ENCODE peak calls at places on chromosome 21, in seven cellular contexts. One of them, this sample, is unnamed.

GRCh38 chr21:45747802-45748445 is 104.4 kb downstream of the PCBP3 start:
- DNase-seq in endothelial cell of umbilical vein: no peak
- DNase-seq in astrocyte: peak
- DNase-seq in mammary epithelial cell: peak
- DNase-seq in PC-9: no peak
- DNase-seq in hepatocyte: peak
- DNase-seq in H9: no peak
- DNase-seq in this sample: peak

GRCh38 chr21:35470522-35470921 is 421.4 kb upstream of the RUNX1 start:
- DNase-seq in hepatocyte: no peak
- DNase-seq in astrocyte: no peak
- DNase-seq in mammary epithelial cell: no peak
- DNase-seq in PC-9: no peak
- DNase-seq in H9: peak
- DNase-seq in endothelial cell of umbilical vein: no peak
- DNase-seq in this sample: no peak

GRCh38 chr21:46182548-46183336 is 1.5 kb downstream of the SPATC1L start:
- DNase-seq in PC-9: no peak
- DNase-seq in astrocyte: no peak
- DNase-seq in hepatocyte: peak
- DNase-seq in endothelial cell of umbilical vein: no peak
- DNase-seq in H9: peak
- DNase-seq in mammary epithelial cell: no peak
- DNase-seq in this sample: no peak

GRCh38 chr21:45555557-45556301 is 13.5 kb upstream of the SLC19A1 start:
- DNase-seq in mammary epithelial cell: peak
- DNase-seq in astrocyte: peak
- DNase-seq in PC-9: no peak
- DNase-seq in hepatocyte: peak
- DNase-seq in endothelial cell of umbilical vein: peak
- DNase-seq in H9: peak
- DNase-seq in this sample: peak

GRCh38 chr21:35096959-35097358 is 47.9 kb upstream of the RUNX1 start:
- DNase-seq in hepatocyte: no peak
- DNase-seq in endothelial cell of umbilical vein: no peak
- DNase-seq in mammary epithelial cell: no peak
- DNase-seq in H9: no peak
- DNase-seq in PC-9: no peak
- DNase-seq in astrocyte: no peak
- DNase-seq in this sample: no peak

GRCh38 chr21:45525910-45526306 is 16.3 kb downstream of the SLC19A1 start:
- DNase-seq in mammary epithelial cell: no peak
- DNase-seq in astrocyte: no peak
- DNase-seq in H9: no peak
- DNase-seq in PC-9: no peak
- DNase-seq in endothelial cell of umbilical vein: no peak
- DNase-seq in hepatocyte: no peak
- DNase-seq in this sample: no peak

GRCh38 chr21:35563885-35564451 is 496.4 kb downstream of the SETD4 start:
- DNase-seq in hepatocyte: peak
- DNase-seq in PC-9: no peak
- DNase-seq in endothelial cell of umbilical vein: no peak
- DNase-seq in mammary epithelial cell: no peak
- DNase-seq in H9: no peak
- DNase-seq in astrocyte: peak
- DNase-seq in this sample: peak

GRCh38 chr21:45282283-45283018 is 5.2 kb downstream of the POFUT2 start:
- DNase-seq in astrocyte: no peak
- DNase-seq in hepatocyte: no peak
- DNase-seq in mammary epithelial cell: no peak
- DNase-seq in H9: peak
- DNase-seq in PC-9: no peak
- DNase-seq in endothelial cell of umbilical vein: no peak
- DNase-seq in this sample: no peak

GRCh38 chr21:36804867-36805611 is 106.1 kb downstream of the SIM2 start:
- DNase-seq in H9: no peak
- DNase-seq in endothelial cell of umbilical vein: no peak
- DNase-seq in mammary epithelial cell: no peak
- DNase-seq in hepatocyte: no peak
- DNase-seq in PC-9: no peak
- DNase-seq in astrocyte: no peak
- DNase-seq in this sample: no peak

GRCh38 chr21:27475363-27475955 is 508.6 kb upstream of the ADAMTS5 start:
- DNase-seq in mammary epithelial cell: no peak
- DNase-seq in hepatocyte: no peak
- DNase-seq in astrocyte: peak
- DNase-seq in endothelial cell of umbilical vein: no peak
- DNase-seq in H9: no peak
- DNase-seq in PC-9: no peak
- DNase-seq in this sample: no peak

GRCh38 chr21:15400905-15401304 is 328.9 kb upstream of the USP25 start:
- DNase-seq in H9: no peak
- DNase-seq in astrocyte: no peak
- DNase-seq in PC-9: no peak
- DNase-seq in hepatocyte: no peak
- DNase-seq in mammary epithelial cell: peak
- DNase-seq in endothelial cell of umbilical vein: peak
- DNase-seq in this sample: peak

GRCh38 chr21:28991861-28992525 is 684 bp downstream of the LTN1 start:
- DNase-seq in astrocyte: no peak
- DNase-seq in endothelial cell of umbilical vein: no peak
- DNase-seq in hepatocyte: peak
- DNase-seq in mammary epithelial cell: peak
- DNase-seq in H9: no peak
- DNase-seq in PC-9: no peak
- DNase-seq in this sample: no peak

GRCh38 chr21:28804089-28804670 is 188.5 kb downstream of the LTN1 start:
- DNase-seq in endothelial cell of umbilical vein: no peak
- DNase-seq in hepatocyte: no peak
- DNase-seq in H9: no peak
- DNase-seq in PC-9: no peak
- DNase-seq in astrocyte: no peak
- DNase-seq in mammary epithelial cell: no peak
- DNase-seq in this sample: no peak

GRCh38 chr21:45511661-45512431 is 30.4 kb downstream of the SLC19A1 start:
- DNase-seq in H9: no peak
- DNase-seq in PC-9: no peak
- DNase-seq in astrocyte: no peak
- DNase-seq in mammary epithelial cell: no peak
- DNase-seq in hepatocyte: no peak
- DNase-seq in endothelial cell of umbilical vein: no peak
- DNase-seq in this sample: no peak

GRCh38 chr21:40472026-40472425 is 374.9 kb downstream of the DSCAM start:
- DNase-seq in PC-9: no peak
- DNase-seq in hepatocyte: no peak
- DNase-seq in endothelial cell of umbilical vein: no peak
- DNase-seq in astrocyte: peak
- DNase-seq in mammary epithelial cell: no peak
- DNase-seq in H9: no peak
- DNase-seq in this sample: peak

GRCh38 chr21:44534688-44535087 is 5.3 kb downstream of the KRTAP10-1 start:
- DNase-seq in endothelial cell of umbilical vein: no peak
- DNase-seq in mammary epithelial cell: no peak
- DNase-seq in PC-9: no peak
- DNase-seq in astrocyte: no peak
- DNase-seq in hepatocyte: no peak
- DNase-seq in H9: no peak
- DNase-seq in this sample: no peak

GRCh38 chr21:46515109-46515508 is 56.4 kb downstream of the DIP2A start:
- DNase-seq in endothelial cell of umbilical vein: peak
- DNase-seq in H9: no peak
- DNase-seq in astrocyte: peak
- DNase-seq in PC-9: no peak
- DNase-seq in hepatocyte: no peak
- DNase-seq in mammary epithelial cell: no peak
- DNase-seq in this sample: peak

GRCh38 chr21:25329227-25329626 is 278.1 kb downstream of the MRPL39 start:
- DNase-seq in hepatocyte: no peak
- DNase-seq in PC-9: no peak
- DNase-seq in endothelial cell of umbilical vein: no peak
- DNase-seq in mammary epithelial cell: no peak
- DNase-seq in astrocyte: peak
- DNase-seq in H9: no peak
- DNase-seq in this sample: peak

DNA sequence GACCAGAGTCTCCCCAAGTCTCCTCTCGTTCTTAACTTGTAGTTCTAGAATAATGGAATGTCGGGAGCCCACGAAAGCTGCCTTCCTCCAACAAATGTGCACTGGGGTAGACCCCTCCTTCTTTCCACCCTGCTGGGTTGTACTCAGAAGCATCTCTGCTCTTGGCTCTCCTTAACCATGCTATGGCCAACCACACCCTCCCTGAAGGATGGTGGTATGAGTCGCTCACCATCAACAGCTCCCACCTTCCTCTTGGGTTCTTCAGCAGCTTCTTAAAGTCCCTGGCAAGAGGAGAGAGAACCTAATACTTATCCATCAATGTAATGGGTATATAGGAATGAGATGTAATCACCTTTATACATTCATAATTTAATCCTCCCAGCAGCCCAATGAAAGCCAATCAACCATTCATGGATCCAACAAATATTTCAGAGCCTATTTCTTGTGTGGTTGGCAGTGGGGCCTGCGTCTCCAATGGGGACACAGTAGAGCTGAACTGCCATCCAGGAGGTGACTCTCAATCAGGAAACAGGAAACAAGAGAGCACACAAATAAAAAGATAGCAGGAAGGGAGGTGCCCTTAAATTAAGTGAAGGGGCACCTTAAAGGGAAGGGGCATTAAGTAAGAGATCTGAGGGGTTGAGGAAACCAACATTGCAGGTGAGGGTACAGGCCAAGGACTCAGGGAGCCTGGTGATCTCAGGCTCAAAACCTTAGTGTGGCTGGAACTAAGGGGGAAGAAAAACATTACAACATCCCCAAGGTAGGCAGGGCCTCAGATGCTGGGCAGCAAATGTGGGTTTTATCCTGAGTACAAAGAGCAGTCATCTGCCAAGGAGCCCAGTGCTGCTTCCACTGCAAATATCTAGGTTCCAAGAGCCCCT is 64.4 kb upstream of the ETS2 start:
- DNase-seq in endothelial cell of umbilical vein: no peak
- DNase-seq in hepatocyte: no peak
- DNase-seq in astrocyte: no peak
- DNase-seq in H9: no peak
- DNase-seq in mammary epithelial cell: no peak
- DNase-seq in PC-9: no peak
- DNase-seq in this sample: no peak
- H2AFZ ChIP-seq in endothelial cell of umbilical vein: no peak
- H2AFZ ChIP-seq in hepatocyte: no peak
- H2AFZ ChIP-seq in astrocyte: no peak
- H2AFZ ChIP-seq in H9: no peak
- H2AFZ ChIP-seq in mammary epithelial cell: no peak
- H2AFZ ChIP-seq in PC-9: no peak
- H2AFZ ChIP-seq in this sample: no peak

DNA sequence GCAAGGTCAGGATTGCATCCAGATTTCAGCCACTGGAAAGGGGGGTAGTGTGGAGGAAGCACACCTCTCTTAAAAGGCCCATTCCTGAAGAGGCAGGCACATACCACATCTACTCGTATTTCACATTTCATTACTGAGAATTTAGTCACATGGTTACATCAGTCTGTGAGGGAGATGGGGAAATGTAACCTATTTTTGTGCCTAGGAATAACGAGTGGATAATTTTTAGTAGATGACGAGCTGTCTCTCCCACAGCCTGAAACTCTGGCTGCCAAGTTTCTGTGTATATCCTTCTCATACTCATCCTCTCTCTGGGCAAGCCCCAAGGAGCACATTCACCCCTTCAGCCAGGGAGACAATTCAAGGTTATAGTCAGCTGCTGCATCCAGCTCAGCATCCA is 10.3 kb upstream of the C21orf91 start:
- DNase-seq in PC-9: no peak
- DNase-seq in H9: no peak
- DNase-seq in endothelial cell of umbilical vein: no peak
- DNase-seq in hepatocyte: no peak
- DNase-seq in astrocyte: peak
- DNase-seq in mammary epithelial cell: peak
- DNase-seq in this sample: peak
- H2AFZ ChIP-seq in PC-9: no peak
- H2AFZ ChIP-seq in H9: no peak
- H2AFZ ChIP-seq in endothelial cell of umbilical vein: no peak
- H2AFZ ChIP-seq in hepatocyte: no peak
- H2AFZ ChIP-seq in astrocyte: no peak
- H2AFZ ChIP-seq in mammary epithelial cell: no peak
- H2AFZ ChIP-seq in this sample: peak

DNA sequence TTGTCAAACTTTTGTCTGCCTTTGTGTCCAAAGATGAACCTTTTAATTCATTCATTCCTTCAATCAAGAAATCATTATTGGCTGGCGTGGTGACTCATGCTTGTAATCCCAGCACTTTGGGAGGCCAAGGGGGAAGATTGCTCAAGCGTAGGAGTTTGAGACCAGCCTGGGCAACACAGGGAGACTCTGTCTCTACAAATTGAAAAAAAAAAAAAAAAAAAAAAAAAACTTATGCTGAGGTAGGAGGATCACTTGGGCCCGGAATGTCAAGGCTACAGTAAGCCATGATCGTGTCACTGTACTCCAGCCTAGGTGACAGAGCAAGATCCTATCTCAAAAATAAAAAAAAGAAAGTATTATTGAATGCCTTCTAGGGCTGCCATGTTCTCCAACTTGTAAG is 51.3 kb upstream of the CXADR start:
- DNase-seq in endothelial cell of umbilical vein: no peak
- DNase-seq in hepatocyte: no peak
- DNase-seq in mammary epithelial cell: peak
- DNase-seq in H9: no peak
- DNase-seq in PC-9: no peak
- DNase-seq in astrocyte: peak
- DNase-seq in this sample: peak
- H2AFZ ChIP-seq in endothelial cell of umbilical vein: no peak
- H2AFZ ChIP-seq in hepatocyte: no peak
- H2AFZ ChIP-seq in mammary epithelial cell: no peak
- H2AFZ ChIP-seq in H9: no peak
- H2AFZ ChIP-seq in PC-9: no peak
- H2AFZ ChIP-seq in astrocyte: no peak
- H2AFZ ChIP-seq in this sample: no peak

DNA sequence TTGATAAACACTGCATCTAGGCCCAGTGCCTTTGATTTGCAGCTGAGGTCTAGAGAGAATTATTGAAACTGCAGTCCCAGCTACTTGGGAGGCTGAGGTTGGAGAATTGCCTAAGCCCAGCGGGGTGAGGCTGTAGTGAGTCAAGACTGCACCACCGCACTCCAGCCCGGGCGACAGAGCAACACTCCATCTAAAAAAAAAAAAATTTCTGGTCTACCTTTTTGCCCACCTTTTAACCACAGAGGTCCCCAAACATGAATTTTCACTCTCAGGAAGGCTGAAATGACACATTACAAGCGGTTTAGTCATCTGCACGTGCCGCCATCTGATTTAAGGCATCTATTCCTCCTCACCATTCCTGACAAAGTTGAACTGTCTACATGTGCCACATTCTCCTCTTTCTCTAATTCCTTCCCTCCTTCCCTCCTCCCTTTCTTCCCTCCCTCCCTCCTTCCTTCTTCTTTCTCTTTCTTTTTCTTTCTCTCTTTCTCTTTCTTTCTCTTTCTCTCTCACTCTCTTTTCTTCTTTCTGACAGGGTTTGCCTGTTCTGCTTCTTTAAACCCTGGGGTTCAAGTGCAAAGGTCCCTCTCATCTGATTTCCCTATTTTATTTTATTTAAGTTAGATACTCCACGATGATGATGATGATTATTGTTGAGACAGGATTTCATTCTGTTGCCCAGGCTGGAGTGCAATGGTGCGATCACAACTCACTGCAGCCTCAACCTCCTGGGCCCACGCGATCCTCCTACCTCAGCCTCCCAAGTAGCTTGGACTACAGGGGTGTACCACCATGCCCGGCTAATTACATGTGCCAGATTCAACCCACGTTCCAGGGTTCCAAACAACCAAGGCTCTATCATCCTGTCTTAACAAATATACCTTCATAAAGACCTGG is 3.0 kb upstream of the SOD1 start:
- DNase-seq in H9: no peak
- DNase-seq in PC-9: peak
- DNase-seq in hepatocyte: no peak
- DNase-seq in mammary epithelial cell: peak
- DNase-seq in astrocyte: peak
- DNase-seq in endothelial cell of umbilical vein: no peak
- DNase-seq in this sample: peak
- H2AFZ ChIP-seq in H9: no peak
- H2AFZ ChIP-seq in PC-9: no peak
- H2AFZ ChIP-seq in hepatocyte: no peak
- H2AFZ ChIP-seq in mammary epithelial cell: no peak
- H2AFZ ChIP-seq in astrocyte: no peak
- H2AFZ ChIP-seq in endothelial cell of umbilical vein: no peak
- H2AFZ ChIP-seq in this sample: no peak

This sample was measured in fibroblast of lung.